ENCODE peak calls at places on chromosome 7, in ten cellular contexts. P, T, M, F, O, H, K, Z, E and S are unnamed samples.

GRCh38 chr7:11412036-11412435 is 420.0 kb downstream of the THSD7A start:
- DNase-seq in H (no peak), K (no peak), T (no peak), P (no peak), E (no peak), Z (no peak), O (no peak), M (no peak), F (no peak), S (no peak)

GRCh38 chr7:99012722-99013121 is 131.2 kb downstream of the SMURF1 start:
- DNase-seq in E (no peak), O (no peak), Z (no peak), F (no peak), T (no peak), H (no peak), M (no peak), K (no peak), P (no peak), S (no peak)

GRCh38 chr7:29793507-29793906 is 12.8 kb upstream of the WIPF3 start:
- DNase-seq in T (peak), O (no peak), H (no peak), F (no peak), Z (no peak), E (no peak), P (no peak), M (no peak), K (no peak), S (no peak)

GRCh38 chr7:5603193-5604140 is 178.0 kb downstream of the RNF216 start:
- DNase-seq in M (no peak), T (peak), P (no peak), H (no peak), Z (no peak), F (no peak), E (no peak), K (no peak), O (no peak), S (no peak)

GRCh38 chr7:150945853-150946825 is 32.0 kb downstream of the KCNH2 start:
- DNase-seq in T (peak), O (no peak), M (no peak), Z (no peak), H (no peak), F (no peak), E (peak), P (no peak), K (no peak), S (no peak)

GRCh38 chr7:107179326-107180163 is 10.7 kb downstream of the HBP1 start:
- DNase-seq in M (no peak), Z (no peak), O (no peak), H (no peak), T (no peak), K (peak), E (no peak), F (no peak), P (no peak), S (peak)

GRCh38 chr7:30331338-30331737 is 46.9 kb downstream of the ZNRF2 start:
- DNase-seq in Z (peak), H (no peak), F (no peak), K (no peak), E (no peak), T (no peak), P (no peak), O (no peak), M (no peak), S (no peak)

GRCh38 chr7:32893225-32893560 is 1.6 kb upstream of the KBTBD2 start:
- DNase-seq in M (no peak), O (no peak), T (no peak), P (no peak), F (no peak), K (no peak), H (no peak), Z (no peak), E (no peak), S (no peak)

GRCh38 chr7:81008901-81009300 is 90.0 kb upstream of the SEMA3C start:
- DNase-seq in M (no peak), E (no peak), P (no peak), T (no peak), O (no peak), F (no peak), Z (no peak), K (no peak), H (no peak), S (no peak)